ENCODE peak calls at places on chromosomes 12 and 14, in seven cellular contexts. T is left ventricle myocardium inferior, X is uterus, C is lower lobe of right lung, R is cardiac muscle cell, O is HFF-Myc, V is suprapubic skin. K is an unnamed sample.

GRCh38 chr14:77248666-77249065 is 22.3 kb downstream of the NGB start:
- DNase-seq in R (no peak), V (no peak), O (no peak), C (peak), T (no peak), X (no peak), K (no peak)

GRCh38 chr12:15256760-15257159 is 35.5 kb upstream of the RERG start:
- DNase-seq in X (peak), V (no peak), T (no peak), O (no peak), R (peak), C (no peak), K (no peak)

GRCh38 chr14:27184371-27184901 is 586.6 kb upstream of the NOVA1 start:
- DNase-seq in C (no peak), T (no peak), V (no peak), X (no peak), R (no peak), O (no peak), K (no peak)

GRCh38 chr14:94382099-94382498 is 6.3 kb downstream of the SERPINA1 start:
- DNase-seq in T (no peak), V (no peak), X (no peak), C (no peak), R (no peak), O (no peak), K (no peak)

GRCh38 chr14:77031680-77032482 is 3.4 kb upstream of the IRF2BPL start:
- DNase-seq in X (peak), O (no peak), T (no peak), R (peak), V (no peak), C (no peak), K (no peak)

GRCh38 chr12:11991604-11992003 is 79.1 kb upstream of the BCL2L14 start:
- DNase-seq in T (no peak), O (no peak), C (no peak), V (no peak), R (no peak), X (no peak), K (no peak)

GRCh38 chr12:39440101-39440500 is 2.8 kb downstream of the KIF21A start:
- DNase-seq in C (no peak), O (no peak), T (no peak), R (no peak), X (no peak), V (no peak), K (no peak)

GRCh38 chr14:92751819-92752218 is 3.4 kb upstream of the LGMN start:
- DNase-seq in T (no peak), C (no peak), O (no peak), V (no peak), X (no peak), R (no peak), K (no peak)

GRCh38 chr14:65533736-65534404 is 121.3 kb downstream of the FUT8 start:
- DNase-seq in O (no peak), V (no peak), T (no peak), C (no peak), X (no peak), R (no peak), K (no peak)

GRCh38 chr14:96055065-96055752 is 16.0 kb downstream of the C14orf132 start:
- DNase-seq in X (no peak), O (no peak), T (no peak), V (no peak), R (peak), C (no peak), K (no peak)

GRCh38 chr14:49920260-49920659 is 27.4 kb downstream of the ARF6 start:
- DNase-seq in R (no peak), C (no peak), X (no peak), O (no peak), V (no peak), T (no peak), K (no peak)

GRCh38 chr12:10395390-10395998 is 5.7 kb upstream of the KLRK1 start:
- DNase-seq in X (no peak), O (peak), T (no peak), C (no peak), R (peak), V (no peak), K (no peak)

GRCh38 chr14:74988131-74988530 is 14.6 kb upstream of the EIF2B2 start:
- DNase-seq in O (peak), C (no peak), T (no peak), V (no peak), X (no peak), R (peak), K (no peak)

DNA sequence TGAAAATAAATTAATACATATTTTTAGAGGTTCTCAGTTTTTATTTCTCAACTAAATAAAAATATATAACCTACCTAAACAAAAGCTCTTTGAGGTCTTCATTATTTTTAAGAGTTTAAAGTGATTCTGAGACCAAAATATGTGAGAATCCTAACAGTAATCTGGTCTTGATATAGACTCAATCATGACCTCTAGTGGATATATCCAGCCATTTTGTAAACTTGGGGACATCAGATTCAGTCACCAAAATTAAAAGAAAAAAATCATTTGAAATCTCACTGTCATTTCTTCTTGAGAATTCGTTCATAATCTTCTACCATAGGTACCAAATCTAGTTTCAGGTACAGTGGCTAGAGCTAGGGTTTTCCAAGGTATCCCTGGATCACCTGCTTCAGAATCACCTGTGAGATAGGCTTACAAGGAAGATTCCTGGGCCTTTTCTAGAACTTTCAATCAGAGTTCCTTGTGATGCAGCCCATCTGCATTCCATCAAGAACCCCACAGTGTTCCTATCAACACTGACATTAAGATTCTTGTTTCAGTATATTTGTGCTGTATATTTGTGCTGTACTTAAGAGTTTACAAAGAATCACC is 214.9 kb downstream of the ADAMTS20 start:
- DNase-seq in V (no peak), O (no peak), C (no peak), R (peak), T (no peak), X (no peak), K (no peak)
- TF ChIP-seq CTCF in V (peak), O (peak), C (peak), R (peak), T (peak), X (peak), K (peak)

GRCh38 chr12:126617312-126617711 is 1552.1 kb downstream of the AACS start:
- DNase-seq in V (no peak), C (no peak), X (no peak), R (no peak), T (no peak), O (no peak), K (no peak)
- TF ChIP-seq CTCF in V (no peak), C (peak), X (no peak), R (peak), T (peak), O (peak), K (peak)

GRCh38 chr12:53755451-53756290 is 3.9 kb upstream of the CISTR start:
- DNase-seq in T (no peak), X (no peak), O (no peak), C (no peak), V (no peak), R (no peak), K (no peak)
- TF ChIP-seq CTCF in T (no peak), X (no peak), O (no peak), C (no peak), V (no peak), R (no peak), K (no peak)

GRCh38 chr12:23014749-23015148 is 389.8 kb downstream of the ETNK1 start:
- DNase-seq in T (no peak), R (no peak), O (no peak), C (no peak), V (no peak), X (no peak), K (no peak)
- TF ChIP-seq CTCF in T (no peak), R (no peak), O (no peak), C (no peak), V (no peak), X (no peak), K (no peak)